ENCODE peak calls at places on chromosomes 11 and 22, in six cellular contexts. J is IMR-90, D is K562, N is HepG2, I is GM12878, L is A549. B is an unnamed sample.

GRCh38 chr11:61898247-61898582 is 6.9 kb upstream of the FADS3 start:
- DNase-seq in I (no peak), N (no peak), J (no peak), D (no peak), L (no peak), B (no peak)

GRCh38 chr11:114166897-114167323 is 107.4 kb downstream of the ZBTB16 start:
- DNase-seq in N (no peak), I (no peak), J (peak), D (no peak), L (no peak), B (no peak)

GRCh38 chr22:37442537-37442936 is 15.3 kb upstream of the ELFN2 start:
- DNase-seq in J (peak), N (peak), D (no peak), L (peak), I (no peak), B (no peak)

GRCh38 chr11:62030071-62030684 is 62.7 kb upstream of the FTH1 start:
- DNase-seq in N (no peak), D (no peak), J (no peak), I (no peak), L (no peak), B (no peak)

GRCh38 chr22:46007848-46008261 is 30.9 kb upstream of the WNT7B start:
- DNase-seq in N (no peak), D (no peak), I (no peak), J (peak), L (no peak), B (no peak)

GRCh38 chr11:38305682-38306081 is 1707.6 kb upstream of the RAG2 start:
- DNase-seq in L (no peak), I (no peak), D (no peak), J (no peak), N (no peak), B (no peak)

GRCh38 chr11:123129920-123130319 is 65.1 kb downstream of the CLMP start:
- DNase-seq in D (no peak), I (no peak), N (no peak), J (peak), L (no peak), B (no peak)

GRCh38 chr11:128482512-128483191 is 104.7 kb downstream of the ETS1 start:
- DNase-seq in L (no peak), D (no peak), J (peak), N (no peak), I (no peak), B (no peak)

GRCh38 chr11:27201454-27202302 is 161.1 kb downstream of the BBOX1 start:
- DNase-seq in J (peak), L (peak), I (no peak), N (peak), D (peak), B (peak)

GRCh38 chr11:12377824-12378593 is 638 bp downstream of the PARVA start:
- DNase-seq in D (peak), I (no peak), N (peak), J (peak), L (peak), B (peak)

GRCh38 chr22:31857247-31857646 is 87.1 kb upstream of the YWHAH start:
- DNase-seq in L (no peak), I (no peak), J (no peak), D (peak), N (no peak), B (peak)

GRCh38 chr11:94762208-94762607 is 5.9 kb upstream of the AMOTL1 start:
- DNase-seq in L (peak), I (no peak), J (no peak), D (no peak), N (no peak), B (no peak)

GRCh38 chr22:30891781-30892180 is 76.8 kb downstream of the MORC2 start:
- DNase-seq in J (no peak), D (no peak), L (no peak), I (no peak), N (no peak), B (no peak)

GRCh38 chr22:22952531-22953295 is 65.1 kb downstream of the IGLL5 start:
- DNase-seq in L (no peak), N (no peak), D (no peak), J (no peak), I (no peak), B (no peak)

GRCh38 chr22:22957090-22957489 is 69.5 kb downstream of the IGLL5 start:
- DNase-seq in J (no peak), L (no peak), D (peak), I (no peak), N (no peak), B (no peak)

GRCh38 chr22:22955866-22956535 is 68.4 kb downstream of the IGLL5 start:
- DNase-seq in N (peak), D (peak), J (peak), I (no peak), L (peak), B (peak)

GRCh38 chr22:22953796-22954195 is 66.2 kb downstream of the IGLL5 start:
- DNase-seq in N (no peak), D (no peak), J (no peak), L (no peak), I (no peak), B (no peak)

GRCh38 chr22:22955276-22955798 is 67.7 kb downstream of the IGLL5 start:
- DNase-seq in N (no peak), I (no peak), J (no peak), D (peak), L (no peak), B (no peak)
- TF ChIP-seq BHLHE40 in N (no peak), I (no peak), J (no peak), D (no peak), L (no peak), B (no peak)

DNA sequence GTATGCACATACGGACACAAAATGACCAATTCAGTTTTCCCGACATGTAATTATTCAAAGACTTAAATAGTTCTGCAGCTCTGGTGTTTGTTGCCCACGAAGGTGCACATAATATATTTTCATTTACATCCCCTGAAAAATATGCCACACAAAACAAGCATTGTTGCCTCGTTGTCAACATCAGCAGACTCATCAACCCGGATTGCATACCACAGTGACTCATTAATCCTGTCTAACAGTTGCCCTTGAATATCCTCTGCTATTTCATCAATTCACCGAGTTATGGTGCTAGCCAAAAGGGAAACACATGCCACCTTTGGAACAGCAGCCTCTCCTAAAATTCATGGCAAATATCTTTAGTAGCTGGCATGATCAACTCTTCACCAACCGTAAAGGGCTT is 582.2 kb downstream of the LRRC4C start:
- DNase-seq in N (peak), D (no peak), I (no peak), L (no peak), J (no peak), B (no peak)
- TF ChIP-seq BHLHE40 in N (no peak), D (no peak), I (no peak), L (no peak), J (no peak), B (no peak)

GRCh38 chr11:413120-414081 is 1.4 kb downstream of the SIGIRR start:
- DNase-seq in D (no peak), N (no peak), J (no peak), I (no peak), L (peak), B (no peak)
- TF ChIP-seq BHLHE40 in D (no peak), N (no peak), J (no peak), I (no peak), L (no peak), B (no peak)

GRCh38 chr22:35231585-35232084 is 25.7 kb upstream of the HMGXB4 start:
- DNase-seq in J (peak), L (peak), I (peak), D (peak), N (peak), B (peak)
- TF ChIP-seq BHLHE40 in J (no peak), L (no peak), I (no peak), D (no peak), N (no peak), B (no peak)

GRCh38 chr22:42792909-42793847 is 63.9 kb downstream of the ARFGAP3 start:
- DNase-seq in J (no peak), N (no peak), L (no peak), I (no peak), D (no peak), B (no peak)

GRCh38 chr22:42794551-42795510 is 62.2 kb downstream of the ARFGAP3 start:
- DNase-seq in D (no peak), N (peak), J (no peak), L (no peak), I (no peak), B (no peak)

GRCh38 chr22:42793848-42794405 is 63.1 kb downstream of the ARFGAP3 start:
- DNase-seq in I (no peak), N (no peak), D (no peak), L (no peak), J (no peak), B (no peak)

GRCh38 chr22:42792453-42792908 is 64.6 kb downstream of the ARFGAP3 start:
- DNase-seq in J (no peak), I (no peak), N (no peak), L (no peak), D (no peak), B (no peak)

DNA sequence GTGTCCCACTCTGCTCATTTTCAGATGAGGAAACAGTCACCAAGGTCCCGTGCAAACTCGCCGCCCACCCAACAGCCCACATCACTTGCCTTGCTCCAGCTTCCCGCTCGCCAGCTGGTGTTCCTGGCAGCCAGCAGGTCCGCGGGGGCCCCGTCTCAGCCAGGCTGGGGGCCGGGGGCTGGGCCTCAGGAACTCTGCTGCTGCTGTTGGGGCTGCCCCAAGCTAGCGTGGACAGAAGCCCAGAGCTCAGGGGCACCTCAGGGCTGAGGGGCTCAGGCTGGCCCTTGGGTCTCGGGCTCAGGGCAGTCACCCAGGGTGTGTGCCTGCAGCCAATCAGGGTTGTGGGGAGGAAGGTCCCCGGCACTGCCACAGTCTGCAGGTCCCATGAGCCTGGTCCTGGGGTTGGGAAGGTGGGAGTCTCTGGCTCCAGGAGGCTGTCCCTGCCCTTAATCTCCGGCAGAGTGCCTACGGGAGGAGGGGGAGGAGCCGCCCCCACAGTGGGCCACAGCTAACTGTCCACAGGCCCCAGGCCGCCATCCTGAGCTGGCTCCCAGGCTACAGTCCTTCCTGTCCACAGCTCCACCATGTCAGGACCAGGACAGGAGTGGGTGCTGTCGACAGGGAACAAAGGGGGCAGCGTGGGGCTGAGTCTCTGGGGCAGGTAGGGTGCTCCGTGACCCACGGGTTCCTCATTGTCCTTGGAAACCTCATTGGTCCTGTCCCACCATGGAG is 65.2 kb downstream of the ARFGAP3 start:
- DNase-seq in D (no peak), I (no peak), J (no peak), N (no peak), L (no peak), B (no peak)
- TF ChIP-seq BHLHE40 in D (no peak), I (no peak), J (peak), N (no peak), L (no peak), B (no peak)

GRCh38 chr11:91871791-91872190 is 352.8 kb upstream of the FAT3 start:
- DNase-seq in N (no peak), L (no peak), I (no peak), D (no peak), J (no peak), B (no peak)
- TF ChIP-seq BHLHE40 in N (no peak), L (no peak), I (no peak), D (no peak), J (no peak), B (no peak)

DNA sequence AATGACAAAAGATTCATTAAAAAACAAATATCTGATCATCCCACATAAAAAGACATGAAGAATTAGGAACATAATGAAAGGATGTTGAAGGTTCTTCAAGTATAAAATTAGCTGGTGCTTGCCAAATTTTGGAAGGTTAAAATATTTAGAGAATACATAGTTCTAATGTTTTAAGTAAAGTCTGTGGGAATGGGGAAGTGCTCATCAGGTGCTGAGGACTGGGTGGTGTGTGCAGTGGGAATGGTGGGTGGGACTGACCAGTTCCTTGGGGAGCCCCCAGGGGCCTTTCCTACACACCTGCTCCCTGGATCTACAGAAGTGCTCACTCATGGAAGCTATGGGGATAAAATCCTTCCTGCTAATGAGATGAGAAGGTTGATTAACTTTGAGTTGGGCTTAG is 11.8 kb downstream of the LDLRAD3 start:
- DNase-seq in J (no peak), N (no peak), D (no peak), I (no peak), L (no peak), B (no peak)
- TF ChIP-seq BHLHE40 in J (no peak), N (no peak), D (no peak), I (no peak), L (no peak), B (no peak)

GRCh38 chr11:17221968-17222367 is 14.2 kb upstream of the PIK3C2A start:
- DNase-seq in I (no peak), L (no peak), D (no peak), N (no peak), J (peak), B (no peak)
- TF ChIP-seq BHLHE40 in I (no peak), L (no peak), D (no peak), N (no peak), J (no peak), B (no peak)

GRCh38 chr11:96486890-96487633 is 97.2 kb downstream of the JRKL start:
- DNase-seq in I (no peak), L (peak), D (no peak), N (peak), J (peak), B (no peak)
- TF ChIP-seq BHLHE40 in I (no peak), L (no peak), D (no peak), N (no peak), J (no peak), B (no peak)

GRCh38 chr11:126646701-126647209 is 291.3 kb downstream of the ST3GAL4 start:
- DNase-seq in J (peak), I (no peak), D (no peak), N (no peak), L (no peak), B (no peak)
- TF ChIP-seq BHLHE40 in J (no peak), I (no peak), D (no peak), N (no peak), L (no peak), B (no peak)